ENCODE peak calls at places on chromosomes 6 and 20, in five cellular contexts. K, B, U, R and D are unnamed samples.

GRCh38 chr6:32436995-32437836 is 2.5 kb upstream of the HLA-DRA start:
- DNase-seq in K (no peak), B (peak), U (peak), R (no peak), D (peak)

GRCh38 chr6:10960171-10960570 is 73.3 kb downstream of the SYCP2L start:
- DNase-seq in K (no peak), B (no peak), U (no peak), R (no peak), D (no peak)

GRCh38 chr6:5665173-5665572 is 341.6 kb downstream of the NRN1 start:
- DNase-seq in K (no peak), B (no peak), U (no peak), R (peak), D (no peak)

GRCh38 chr6:45714795-45715507 is 300.7 kb downstream of the CLIC5 start:
- DNase-seq in K (peak), B (peak), U (no peak), R (peak), D (no peak)

GRCh38 chr6:23280445-23280844 is 711.1 kb downstream of the HDGFL1 start:
- DNase-seq in K (no peak), B (no peak), U (no peak), R (no peak), D (no peak)

GRCh38 chr6:121686611-121687023 is 251.2 kb downstream of the GJA1 start:
- DNase-seq in K (no peak), B (peak), U (no peak), R (no peak), D (no peak)

GRCh38 chr6:30942338-30943060 is 1.7 kb downstream of the MUCL3 start:
- DNase-seq in K (peak), B (peak), U (no peak), R (no peak), D (no peak)

GRCh38 chr20:34516874-34517542 is 786 bp downstream of the DYNLRB1 start:
- DNase-seq in K (no peak), B (peak), U (no peak), R (peak), D (no peak)

GRCh38 chr20:17059465-17059864 is 167.4 kb upstream of the PCSK2 start:
- DNase-seq in K (no peak), B (peak), U (no peak), R (no peak), D (no peak)